ENCODE peak calls at places on chromosomes 1 and 21, in five cellular contexts. P is K562, N is GM12878, V is HCT116, J is HepG2. G is an unnamed sample.
A peak's percentile ranks its signal among the peaks of the same experiment; 100 is the strongest.

GRCh38 chr1:3820316-3820715 is 24.0 kb upstream of the LRRC47 start:
- DNase-seq in P (no peak), N (no peak), V (no peak), J (no peak), G (no peak)

GRCh38 chr1:28306550-28306949 is 22.3 kb upstream of the MED18 start:
- DNase-seq in P (no peak), N (no peak), V (no peak), J (no peak), G (no peak)

GRCh38 chr1:116766616-116767469 is 12.6 kb downstream of the CD2 start:
- DNase-seq in P (no peak), N (no peak), V (no peak), J (no peak), G (no peak)

GRCh38 chr1:78831731-78832360 is 174.7 kb downstream of the ADGRL4 start:
- DNase-seq in P (no peak), N (no peak), V (peak; percentile 53), J (no peak), G (no peak)

GRCh38 chr1:31745071-31745897 is 18.9 kb downstream of the ADGRB2 start:
- DNase-seq in P (peak; percentile 94), N (no peak), V (no peak), J (peak; percentile 27), G (no peak)

GRCh38 chr1:192530254-192530653 is 45.3 kb upstream of the RGS1 start:
- DNase-seq in P (no peak), N (peak; percentile 93), V (no peak), J (no peak), G (no peak)

GRCh38 chr1:178310685-178311105 is 186.1 kb downstream of the CLEC20A start:
- DNase-seq in P (peak; percentile 53), N (peak; percentile 20), V (peak; percentile 64), J (peak; percentile 77), G (no peak)

GRCh38 chr1:215643592-215644321 is 76.7 kb downstream of the KCTD3 start:
- DNase-seq in P (no peak), N (no peak), V (no peak), J (no peak), G (no peak)

DNA sequence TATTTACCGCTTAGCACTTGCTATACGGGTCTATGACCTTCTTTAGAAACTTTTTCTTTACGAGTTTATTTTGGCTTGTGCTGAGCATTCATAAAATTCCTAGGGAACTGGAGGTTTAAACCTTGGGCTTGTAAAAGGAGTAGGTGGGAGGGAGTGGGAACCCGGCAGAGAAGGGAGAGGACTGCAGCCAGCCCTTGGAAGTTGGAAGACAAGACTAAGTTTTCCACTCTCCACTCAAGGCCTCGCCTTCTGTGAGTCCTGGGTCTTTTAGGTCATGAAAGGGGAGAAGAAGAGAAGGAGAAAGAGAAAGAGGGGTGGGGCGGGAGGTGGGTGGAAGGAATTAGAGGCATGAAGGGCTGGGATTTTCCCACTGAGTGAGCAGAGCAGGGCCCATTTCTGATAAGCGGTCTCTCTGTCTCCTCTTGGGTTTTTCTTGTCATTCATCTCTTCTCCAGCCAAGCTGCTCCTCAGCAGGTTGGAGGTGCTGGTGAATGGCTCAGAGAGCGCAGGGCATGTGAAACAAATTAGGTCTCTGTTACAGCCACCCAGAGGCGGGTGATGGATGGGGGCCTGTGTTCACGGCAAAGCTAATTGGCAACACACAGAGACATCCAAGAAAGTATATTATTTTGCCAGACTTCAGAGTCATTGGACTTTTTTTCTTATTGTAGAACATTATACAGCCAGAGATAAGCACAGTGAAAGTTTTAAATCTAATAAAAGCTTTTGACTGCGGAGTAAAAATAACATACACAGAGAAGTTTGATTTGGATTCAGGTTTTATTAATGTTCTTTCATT is 247.3 kb downstream of the FOXD2 start:
- DNase-seq in P (no peak), N (no peak), V (no peak), J (no peak), G (no peak)
- TF ChIP-seq SP1 in P (no peak), N (no peak), V (no peak), J (no peak), G (no peak)

DNA sequence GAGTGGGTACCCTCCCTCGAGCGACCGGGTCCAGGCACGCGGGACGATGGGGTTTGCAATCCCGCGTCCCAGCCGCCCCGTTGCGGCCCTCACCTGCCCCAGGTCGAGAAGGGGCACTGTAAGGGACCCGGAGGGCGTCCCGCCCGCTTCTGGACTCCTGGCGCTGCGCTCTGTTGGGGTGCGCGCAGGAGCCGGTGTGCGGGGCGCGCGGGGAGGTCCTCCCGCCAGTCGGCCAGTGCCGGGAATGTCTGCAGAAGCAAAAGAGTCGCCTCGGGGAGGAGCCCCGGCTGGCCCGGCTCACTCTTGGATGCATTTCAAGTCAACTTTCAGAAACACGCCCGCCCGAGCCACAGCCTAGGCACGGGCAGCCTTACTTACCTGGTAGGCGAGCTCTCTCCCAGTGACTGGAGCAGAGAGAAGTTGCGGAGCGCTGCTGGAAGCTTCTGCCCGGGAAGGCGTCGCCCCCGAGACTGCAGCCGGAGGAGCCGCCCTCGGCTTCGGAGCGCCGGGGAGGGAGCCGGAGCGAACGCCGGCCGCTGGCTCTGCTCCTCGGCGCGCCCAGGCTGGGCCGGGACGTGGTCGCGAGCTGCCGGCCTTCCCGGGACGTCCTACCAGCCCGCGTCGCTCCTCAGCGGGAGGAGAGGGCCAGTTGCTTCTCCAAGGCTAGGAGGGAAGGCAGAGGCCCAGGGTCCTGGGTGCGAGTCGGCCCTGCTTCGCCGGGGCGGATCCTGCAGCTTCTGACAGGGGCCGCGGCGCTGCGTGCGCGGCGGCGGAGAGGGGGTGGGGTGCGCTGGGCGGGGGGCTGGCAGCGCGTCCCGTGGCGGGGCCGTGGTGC is at the start of gene LMX1A:
- DNase-seq in P (no peak), N (no peak), V (no peak), J (no peak), G (peak; percentile 71)
- H3K27me3 ChIP-seq in P (peaks cover 61% of the 10 kb centered on the region), N (peaks cover 14% of the 10 kb centered on the region), V (peaks cover 6% of the 10 kb centered on the region), J (no peaks in the 10 kb centered on the region), G (peaks cover 90% of the 10 kb centered on the region)

GRCh38 chr1:38541223-38541622 is 318.3 kb downstream of the RRAGC start:
- DNase-seq in P (no peak), N (no peak), V (no peak), J (no peak), G (no peak)
- TF ChIP-seq SP1 in P (no peak), N (no peak), V (no peak), J (no peak), G (no peak)

GRCh38 chr1:29559055-29559454 is 322.7 kb downstream of the PTPRU start:
- DNase-seq in P (no peak), N (no peak), V (no peak), J (no peak), G (no peak)

GRCh38 chr1:29567257-29567656 is 330.9 kb downstream of the PTPRU start:
- DNase-seq in P (no peak), N (no peak), V (no peak), J (no peak), G (no peak)

GRCh38 chr1:29565490-29565889 is 329.2 kb downstream of the PTPRU start:
- DNase-seq in P (no peak), N (no peak), V (no peak), J (no peak), G (no peak)

GRCh38 chr1:29563092-29563491 is 326.8 kb downstream of the PTPRU start:
- DNase-seq in P (no peak), N (no peak), V (peak; percentile 22), J (no peak), G (no peak)

DNA sequence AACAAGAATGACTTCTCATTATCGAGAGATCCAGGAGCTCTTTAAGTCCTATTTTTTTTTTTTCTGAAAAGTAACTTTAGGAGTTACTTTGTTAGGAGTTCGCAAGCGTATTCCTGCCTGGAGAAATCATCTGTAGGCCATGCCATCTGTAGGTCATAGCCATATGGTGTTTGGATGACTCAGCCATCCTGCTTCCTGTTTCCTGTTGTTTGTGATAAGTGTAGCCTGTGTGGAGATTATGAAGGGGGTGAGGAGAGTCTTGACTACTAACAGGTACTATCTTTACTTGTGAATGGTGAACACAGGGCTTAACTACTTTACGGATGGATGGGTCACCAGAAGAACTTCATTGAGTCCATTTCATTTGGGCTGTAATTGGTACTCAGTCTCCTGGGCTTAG is 327.2 kb downstream of the PTPRU start:
- DNase-seq in P (peak; percentile 19), N (no peak), V (no peak), J (no peak), G (no peak)
- H3K27me3 ChIP-seq in P (no peaks in the 10 kb centered on the region), N (no peaks in the 10 kb centered on the region), V (no peaks in the 10 kb centered on the region), J (no peaks in the 10 kb centered on the region), G (no peaks in the 10 kb centered on the region)

GRCh38 chr1:26696645-26697440 is 1.0 kb downstream of the ARID1A start:
- DNase-seq in P (peak; percentile 56), N (no peak), V (no peak), J (no peak), G (no peak)
- TF ChIP-seq SP1 in P (peak; percentile 43), N (no peak), V (no peak), J (no peak), G (no peak)

GRCh38 chr1:38693759-38694158 is 165.8 kb downstream of the RRAGC start:
- DNase-seq in P (no peak), N (no peak), V (no peak), J (no peak), G (no peak)

GRCh38 chr1:38693031-38693430 is 166.5 kb downstream of the RRAGC start:
- DNase-seq in P (no peak), N (no peak), V (no peak), J (no peak), G (no peak)

GRCh38 chr1:38686306-38687255 is 173.0 kb downstream of the RRAGC start:
- DNase-seq in P (no peak), N (no peak), V (no peak), J (no peak), G (no peak)

GRCh38 chr1:38685373-38685772 is 174.2 kb downstream of the RRAGC start:
- DNase-seq in P (no peak), N (no peak), V (no peak), J (no peak), G (no peak)

GRCh38 chr1:38690790-38691189 is 168.8 kb downstream of the RRAGC start:
- DNase-seq in P (no peak), N (no peak), V (no peak), J (no peak), G (no peak)
- H3K27me3 ChIP-seq in P (peaks cover 38% of the 10 kb centered on the region), N (peaks cover 3% of the 10 kb centered on the region), V (peaks cover 53% of the 10 kb centered on the region), J (peaks cover 11% of the 10 kb centered on the region), G (no peaks in the 10 kb centered on the region)

GRCh38 chr21:33817663-33818433 is 97.8 kb downstream of the ATP5PO start:
- DNase-seq in P (no peak), N (no peak), V (no peak), J (no peak), G (no peak)
- TF ChIP-seq SP1 in P (no peak), N (no peak), V (no peak), J (no peak), G (no peak)

GRCh38 chr1:2378441-2378851 is 12.9 kb downstream of the MORN1 start:
- DNase-seq in P (no peak), N (no peak), V (no peak), J (no peak), G (no peak)
- H3K27me3 ChIP-seq in P (peaks cover 79% of the 10 kb centered on the region), N (no peaks in the 10 kb centered on the region), V (no peaks in the 10 kb centered on the region), J (no peaks in the 10 kb centered on the region), G (no peaks in the 10 kb centered on the region)

DNA sequence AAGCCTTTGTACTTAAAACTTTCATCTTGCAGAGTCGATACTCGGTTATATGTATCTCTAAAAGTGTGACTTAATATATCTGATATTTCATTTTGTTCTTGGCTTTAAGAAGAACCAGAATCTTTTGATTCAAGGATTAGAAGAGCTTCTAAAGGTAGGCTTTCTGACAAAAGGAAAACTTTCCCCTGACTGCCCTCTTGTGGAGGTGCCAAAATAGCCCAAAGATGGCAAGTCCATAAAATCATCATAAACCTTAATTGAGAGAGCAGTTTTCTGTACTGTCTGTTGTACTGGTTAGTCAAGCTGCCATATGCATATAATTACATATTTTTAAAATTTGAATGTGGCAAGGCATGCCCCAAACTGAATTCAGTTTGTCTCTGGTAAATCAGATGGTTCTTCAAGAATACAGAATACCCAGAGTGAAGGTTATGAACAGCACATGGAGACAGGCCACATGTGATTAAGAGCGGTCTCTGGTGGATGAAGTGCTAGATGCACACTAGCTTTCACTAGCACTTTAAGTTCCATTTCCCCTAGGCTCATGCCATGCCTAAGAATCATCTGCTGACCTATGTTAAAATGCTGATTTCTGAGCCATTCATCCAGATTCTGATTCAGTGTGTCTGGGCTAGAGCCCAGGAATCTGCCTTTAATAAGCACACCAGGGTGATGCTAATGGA is 27.7 kb upstream of the ELAVL4 start:
- DNase-seq in P (no peak), N (no peak), V (no peak), J (peak; percentile 5), G (no peak)
- TF ChIP-seq SP1 in P (no peak), N (no peak), V (no peak), J (no peak), G (no peak)

G was measured in H1.